ENCODE peak calls at places on chromosome 14, in six cellular contexts. Q is SW 1271; E is activated CD8-positive, alpha-beta memory T cell treated with anti-CD3 and anti-CD28 coated beads for 1 hour; O is cerebellar cortex; Z is NCI-H1694; C is progenitor cell of endocrine pancreas. N is an unnamed sample.

GRCh38 chr14:92794547-92794941 is 439 bp downstream of the GOLGA5 start:
- DNase-seq in O (no peak), Z (no peak), Q (no peak), E (no peak), C (no peak), N (no peak)

GRCh38 chr14:54490448-54490805 is 1.6 kb upstream of the GMFB start:
- DNase-seq in O (no peak), C (no peak), E (no peak), Q (no peak), Z (no peak), N (no peak)

GRCh38 chr14:101070540-101071492 is 167.3 kb upstream of the RTL1 start:
- DNase-seq in O (no peak), C (peak; percentile 5), Q (no peak), Z (no peak), E (no peak), N (no peak)

GRCh38 chr14:21525571-21525970 is 575 bp downstream of the SALL2 start:
- DNase-seq in C (no peak), O (peak; percentile 69), Z (no peak), E (no peak), Q (no peak), N (no peak)

GRCh38 chr14:68627050-68627867 is 165.6 kb downstream of the ZFP36L1 start:
- DNase-seq in Q (no peak), O (peak; percentile 19), E (no peak), Z (no peak), C (peak; percentile 3), N (no peak)

GRCh38 chr14:77058082-77058481 is 29.6 kb upstream of the IRF2BPL start:
- DNase-seq in O (no peak), E (no peak), C (no peak), Q (no peak), Z (no peak), N (no peak)

GRCh38 chr14:100612879-100613455 is 25.8 kb upstream of the BEGAIN start:
- DNase-seq in O (no peak), Z (no peak), Q (no peak), C (no peak), E (no peak), N (no peak)

GRCh38 chr14:64696355-64696844 is 7.8 kb upstream of the PLEKHG3 start:
- DNase-seq in E (no peak), Z (no peak), O (no peak), C (no peak), Q (no peak), N (no peak)

GRCh38 chr14:21098134-21098891 is at the start of gene ZNF219:
- DNase-seq in Z (peak; percentile 24), O (peak; percentile 70), C (peak; percentile 56), E (no peak), Q (peak; percentile 59), N (peak; percentile 32)

GRCh38 chr14:59346796-59347510 is 118.2 kb downstream of the GPR135 start:
- DNase-seq in E (no peak), O (no peak), Q (no peak), Z (no peak), C (no peak), N (no peak)

GRCh38 chr14:71478542-71478941 is 453.7 kb upstream of the RGS6 start:
- DNase-seq in O (no peak), Q (peak; percentile 14), E (no peak), C (no peak), Z (no peak), N (peak; percentile 83)

GRCh38 chr14:103880334-103880985 is 33.1 kb upstream of the PPP1R13B start:
- DNase-seq in O (peak; percentile 81), C (no peak), Q (no peak), Z (peak; percentile 86), E (no peak), N (peak; percentile 43)

GRCh38 chr14:100155881-100156645 is 3.4 kb downstream of the DEGS2 start:
- DNase-seq in O (peak; percentile 79), E (no peak), Q (no peak), Z (no peak), C (no peak), N (no peak)

GRCh38 chr14:53217283-53217994 is 64.3 kb upstream of the DDHD1 start:
- DNase-seq in Q (peak; percentile 67), O (peak; percentile 64), E (peak; percentile 42), C (peak; percentile 71), Z (peak; percentile 21), N (peak; percentile 24)

GRCh38 chr14:70907996-70908917 is 998 bp downstream of the PCNX1 start:
- DNase-seq in Z (peak; percentile 41), O (peak; percentile 61), C (peak; percentile 37), E (peak; percentile 47), Q (peak; percentile 44), N (peak; percentile 35)

GRCh38 chr14:42228611-42229010 is 621.9 kb downstream of the LRFN5 start:
- DNase-seq in O (no peak), Z (no peak), Q (no peak), E (no peak), C (no peak), N (no peak)

GRCh38 chr14:44279357-44279756 is 227.7 kb downstream of the FSCB start:
- DNase-seq in Q (no peak), E (no peak), Z (no peak), O (no peak), C (no peak), N (no peak)

GRCh38 chr14:101196051-101196450 is 292.5 kb upstream of the RTL1 start:
- DNase-seq in O (no peak), Q (no peak), C (no peak), Z (no peak), E (no peak), N (no peak)

GRCh38 chr14:106395460-106396050 is 869.2 kb downstream of the TMEM121 start:
- DNase-seq in O (no peak), E (no peak), C (no peak), Z (no peak), Q (no peak), N (no peak)

GRCh38 chr14:77989441-77989891 is 180.7 kb upstream of the NRXN3 start:
- DNase-seq in E (no peak), Q (no peak), C (no peak), Z (no peak), O (peak; percentile 8), N (peak; percentile 98)

GRCh38 chr14:104293851-104294627 is 155.7 kb downstream of the KIF26A start:
- DNase-seq in O (no peak), Q (peak; percentile 1), E (no peak), C (no peak), Z (no peak), N (no peak)

GRCh38 chr14:36773136-36773540 is 111.5 kb downstream of the PAX9 start:
- DNase-seq in O (no peak), C (no peak), Z (no peak), Q (peak; percentile 31), E (no peak), N (no peak)

GRCh38 chr14:74913986-74914573 is 9.0 kb downstream of the RPS6KL1 start:
- DNase-seq in Q (peak; percentile 47), E (no peak), O (peak; percentile 70), Z (peak; percentile 66), C (peak; percentile 40), N (peak; percentile 80)

GRCh38 chr14:34113051-34113511 is 162.2 kb upstream of the EGLN3 start:
- DNase-seq in Q (no peak), C (no peak), Z (no peak), E (no peak), O (no peak), N (no peak)

GRCh38 chr14:60356921-60357550 is 108.0 kb downstream of the PPM1A start:
- DNase-seq in Z (no peak), O (peak; percentile 9), C (no peak), Q (no peak), E (no peak), N (peak; percentile 3)

N was measured in pons.